ENCODE peak calls at places on chromosomes 3 and 15, in four cellular contexts. One of them, this sample, is unnamed.

GRCh38 chr3:131083190-131083863 is 56.6 kb downstream of the NEK11 start:
- DNase-seq in HL-60: no peak
- DNase-seq in K562: no peak
- DNase-seq in GM12878: no peak
- DNase-seq in this sample: no peak

GRCh38 chr3:104885214-104885814 is 481.4 kb upstream of the ALCAM start:
- DNase-seq in HL-60: no peak
- DNase-seq in K562: no peak
- DNase-seq in GM12878: no peak
- DNase-seq in this sample: no peak

GRCh38 chr3:81216192-81216591 is 545.3 kb downstream of the GBE1 start:
- DNase-seq in HL-60: no peak
- DNase-seq in K562: no peak
- DNase-seq in GM12878: no peak
- DNase-seq in this sample: no peak

GRCh38 chr3:95923496-95924210 is 890.7 kb upstream of the EPHA6 start:
- DNase-seq in HL-60: no peak
- DNase-seq in K562: peak
- DNase-seq in GM12878: no peak
- DNase-seq in this sample: no peak

GRCh38 chr15:34514251-34514760 is 69.1 kb downstream of the GOLGA8B start:
- DNase-seq in HL-60: peak
- DNase-seq in K562: peak
- DNase-seq in GM12878: no peak
- DNase-seq in this sample: peak

GRCh38 chr3:116440196-116440595 is 5.1 kb downstream of the LSAMP start:
- DNase-seq in HL-60: no peak
- DNase-seq in K562: no peak
- DNase-seq in GM12878: no peak
- DNase-seq in this sample: no peak

GRCh38 chr15:54099010-54099409 is 120.8 kb downstream of the UNC13C start:
- DNase-seq in HL-60: no peak
- DNase-seq in K562: no peak
- DNase-seq in GM12878: no peak
- DNase-seq in this sample: no peak

GRCh38 chr15:48406911-48407310 is 75.7 kb downstream of the DUT start:
- DNase-seq in HL-60: no peak
- DNase-seq in K562: peak
- DNase-seq in GM12878: no peak
- DNase-seq in this sample: no peak

GRCh38 chr3:70308760-70309159 is 3.7 kb downstream of the MDFIC2 start:
- DNase-seq in HL-60: no peak
- DNase-seq in K562: peak
- DNase-seq in GM12878: no peak
- DNase-seq in this sample: no peak

GRCh38 chr3:73094127-73094526 is 32.7 kb downstream of the EBLN2 start:
- DNase-seq in HL-60: no peak
- DNase-seq in K562: peak
- DNase-seq in GM12878: no peak
- DNase-seq in this sample: peak

GRCh38 chr3:50542177-50543034 is 25.1 kb downstream of the C3orf18 start:
- DNase-seq in HL-60: no peak
- DNase-seq in K562: peak
- DNase-seq in GM12878: no peak
- DNase-seq in this sample: peak

GRCh38 chr3:86867990-86868389 is 123.0 kb downstream of the VGLL3 start:
- DNase-seq in HL-60: no peak
- DNase-seq in K562: no peak
- DNase-seq in GM12878: no peak
- DNase-seq in this sample: no peak

GRCh38 chr15:69998541-69999391 is 99.0 kb downstream of the TLE3 start:
- DNase-seq in HL-60: no peak
- DNase-seq in K562: no peak
- DNase-seq in GM12878: no peak
- DNase-seq in this sample: no peak

GRCh38 chr15:95304874-95305271 is 1025.6 kb upstream of the NR2F2 start:
- DNase-seq in HL-60: no peak
- DNase-seq in K562: no peak
- DNase-seq in GM12878: no peak
- DNase-seq in this sample: no peak

GRCh38 chr15:88894348-88894818 is 961 bp downstream of the HAPLN3 start:
- DNase-seq in HL-60: no peak
- DNase-seq in K562: peak
- DNase-seq in GM12878: no peak
- DNase-seq in this sample: peak

GRCh38 chr3:158220575-158220974 is 110.7 kb downstream of the RSRC1 start:
- DNase-seq in HL-60: no peak
- DNase-seq in K562: no peak
- DNase-seq in GM12878: no peak
- DNase-seq in this sample: no peak

GRCh38 chr3:111863942-111864341 is 4.9 kb downstream of the PHLDB2 start:
- DNase-seq in HL-60: no peak
- DNase-seq in K562: no peak
- DNase-seq in GM12878: no peak
- DNase-seq in this sample: no peak

GRCh38 chr3:157417247-157417646 is 19.4 kb upstream of the PTX3 start:
- DNase-seq in HL-60: no peak
- DNase-seq in K562: no peak
- DNase-seq in GM12878: no peak
- DNase-seq in this sample: no peak

GRCh38 chr15:47674576-47675232 is 42.6 kb upstream of the SEMA6D start:
- DNase-seq in HL-60: no peak
- DNase-seq in K562: no peak
- DNase-seq in GM12878: no peak
- DNase-seq in this sample: no peak

GRCh38 chr3:111434941-111435622 is 106.9 kb upstream of the CD96 start:
- DNase-seq in HL-60: no peak
- DNase-seq in K562: no peak
- DNase-seq in GM12878: no peak
- DNase-seq in this sample: no peak

GRCh38 chr3:28799084-28799483 is 450.5 kb upstream of the AZI2 start:
- DNase-seq in HL-60: no peak
- DNase-seq in K562: no peak
- DNase-seq in GM12878: no peak
- DNase-seq in this sample: no peak

GRCh38 chr3:16864610-16865313 is 20.0 kb upstream of the PLCL2 start:
- DNase-seq in HL-60: no peak
- DNase-seq in K562: no peak
- DNase-seq in GM12878: no peak
- DNase-seq in this sample: no peak

GRCh38 chr3:113825090-113825489 is 13.5 kb upstream of the GRAMD1C start:
- DNase-seq in HL-60: no peak
- DNase-seq in K562: peak
- DNase-seq in GM12878: peak
- DNase-seq in this sample: peak

GRCh38 chr3:120636790-120637401 is 40.8 kb downstream of the NDUFB4 start:
- DNase-seq in HL-60: no peak
- DNase-seq in K562: no peak
- DNase-seq in GM12878: no peak
- DNase-seq in this sample: no peak

GRCh38 chr3:42247576-42248027 is 18.4 kb downstream of the CCK start:
- DNase-seq in HL-60: peak
- DNase-seq in K562: peak
- DNase-seq in GM12878: no peak
- DNase-seq in this sample: no peak

GRCh38 chr3:194809382-194809781 is 123.7 kb downstream of the FAM43A start:
- DNase-seq in HL-60: no peak
- DNase-seq in K562: no peak
- DNase-seq in GM12878: no peak
- DNase-seq in this sample: no peak

GRCh38 chr3:194811118-194811517 is 125.4 kb downstream of the FAM43A start:
- DNase-seq in HL-60: no peak
- DNase-seq in K562: no peak
- DNase-seq in GM12878: no peak
- DNase-seq in this sample: no peak

GRCh38 chr3:194806991-194807685 is 121.5 kb downstream of the FAM43A start:
- DNase-seq in HL-60: peak
- DNase-seq in K562: no peak
- DNase-seq in GM12878: no peak
- DNase-seq in this sample: no peak

GRCh38 chr3:194810076-194810475 is 124.4 kb downstream of the FAM43A start:
- DNase-seq in HL-60: no peak
- DNase-seq in K562: no peak
- DNase-seq in GM12878: no peak
- DNase-seq in this sample: no peak

GRCh38 chr3:194808709-194809108 is 123.0 kb downstream of the FAM43A start:
- DNase-seq in HL-60: no peak
- DNase-seq in K562: no peak
- DNase-seq in GM12878: no peak
- DNase-seq in this sample: no peak
- TF ChIP-seq SPI1 in HL-60: no peak
- TF ChIP-seq SPI1 in K562: no peak
- TF ChIP-seq SPI1 in GM12878: no peak
- TF ChIP-seq SPI1 in this sample: no peak

GRCh38 chr3:14389133-14390115 is 13.0 kb upstream of the SLC6A6 start:
- DNase-seq in HL-60: no peak
- DNase-seq in K562: no peak
- DNase-seq in GM12878: no peak
- DNase-seq in this sample: no peak

GRCh38 chr3:14392803-14393319 is 9.5 kb upstream of the SLC6A6 start:
- DNase-seq in HL-60: no peak
- DNase-seq in K562: no peak
- DNase-seq in GM12878: no peak
- DNase-seq in this sample: no peak

GRCh38 chr3:14393440-14394111 is 8.8 kb upstream of the SLC6A6 start:
- DNase-seq in HL-60: no peak
- DNase-seq in K562: no peak
- DNase-seq in GM12878: no peak
- DNase-seq in this sample: no peak

GRCh38 chr3:14392231-14392630 is 10.2 kb upstream of the SLC6A6 start:
- DNase-seq in HL-60: no peak
- DNase-seq in K562: no peak
- DNase-seq in GM12878: no peak
- DNase-seq in this sample: no peak

GRCh38 chr3:14391033-14391432 is 11.4 kb upstream of the SLC6A6 start:
- DNase-seq in HL-60: no peak
- DNase-seq in K562: peak
- DNase-seq in GM12878: no peak
- DNase-seq in this sample: no peak
- TF ChIP-seq SPI1 in HL-60: no peak
- TF ChIP-seq SPI1 in K562: no peak
- TF ChIP-seq SPI1 in GM12878: no peak
- TF ChIP-seq SPI1 in this sample: no peak

GRCh38 chr3:144516029-144516428 is 544.4 kb downstream of the DIPK2A start:
- DNase-seq in HL-60: no peak
- DNase-seq in K562: no peak
- DNase-seq in GM12878: no peak
- DNase-seq in this sample: no peak
- TF ChIP-seq SPI1 in HL-60: no peak
- TF ChIP-seq SPI1 in K562: no peak
- TF ChIP-seq SPI1 in GM12878: no peak
- TF ChIP-seq SPI1 in this sample: no peak

GRCh38 chr3:129829640-129830039 is 63.9 kb downstream of the TMCC1 start:
- DNase-seq in HL-60: peak
- DNase-seq in K562: peak
- DNase-seq in GM12878: no peak
- DNase-seq in this sample: no peak
- TF ChIP-seq SPI1 in HL-60: no peak
- TF ChIP-seq SPI1 in K562: no peak
- TF ChIP-seq SPI1 in GM12878: no peak
- TF ChIP-seq SPI1 in this sample: no peak

GRCh38 chr15:67943961-67944674 is 104.3 kb upstream of the RNU6-1 start:
- DNase-seq in HL-60: no peak
- DNase-seq in K562: no peak
- DNase-seq in GM12878: no peak
- DNase-seq in this sample: no peak
- TF ChIP-seq SPI1 in HL-60: no peak
- TF ChIP-seq SPI1 in K562: no peak
- TF ChIP-seq SPI1 in GM12878: no peak
- TF ChIP-seq SPI1 in this sample: no peak

GRCh38 chr3:140768921-140769320 is 91.1 kb downstream of the TRIM42 start:
- DNase-seq in HL-60: no peak
- DNase-seq in K562: no peak
- DNase-seq in GM12878: no peak
- DNase-seq in this sample: no peak

GRCh38 chr3:140767536-140767935 is 89.7 kb downstream of the TRIM42 start:
- DNase-seq in HL-60: no peak
- DNase-seq in K562: no peak
- DNase-seq in GM12878: no peak
- DNase-seq in this sample: no peak

GRCh38 chr3:140765246-140765645 is 87.4 kb downstream of the TRIM42 start:
- DNase-seq in HL-60: no peak
- DNase-seq in K562: no peak
- DNase-seq in GM12878: no peak
- DNase-seq in this sample: no peak

GRCh38 chr3:140762751-140763150 is 84.9 kb downstream of the TRIM42 start:
- DNase-seq in HL-60: no peak
- DNase-seq in K562: no peak
- DNase-seq in GM12878: no peak
- DNase-seq in this sample: no peak

DNA sequence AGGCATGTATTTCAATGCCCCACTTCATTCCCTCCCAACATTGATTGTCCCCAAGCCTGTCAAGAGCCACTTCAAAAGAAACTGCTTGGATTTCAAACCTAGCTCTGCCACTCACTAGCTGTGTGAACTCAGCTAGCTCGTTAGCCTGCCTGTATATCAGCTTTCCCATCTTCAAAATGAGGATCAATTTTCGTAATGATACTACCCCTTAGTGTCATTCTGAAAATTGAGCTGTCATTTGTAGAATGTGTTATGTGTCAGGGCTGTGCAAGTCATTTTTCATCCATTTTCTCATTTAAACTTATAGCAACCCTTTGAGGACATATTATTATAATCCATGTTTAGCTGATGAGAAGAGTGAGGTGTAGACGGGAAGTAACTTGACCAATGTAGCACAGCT is 88.6 kb downstream of the TRIM42 start:
- DNase-seq in HL-60: no peak
- DNase-seq in K562: no peak
- DNase-seq in GM12878: no peak
- DNase-seq in this sample: no peak
- TF ChIP-seq SPI1 in HL-60: no peak
- TF ChIP-seq SPI1 in K562: no peak
- TF ChIP-seq SPI1 in GM12878: no peak
- TF ChIP-seq SPI1 in this sample: no peak

DNA sequence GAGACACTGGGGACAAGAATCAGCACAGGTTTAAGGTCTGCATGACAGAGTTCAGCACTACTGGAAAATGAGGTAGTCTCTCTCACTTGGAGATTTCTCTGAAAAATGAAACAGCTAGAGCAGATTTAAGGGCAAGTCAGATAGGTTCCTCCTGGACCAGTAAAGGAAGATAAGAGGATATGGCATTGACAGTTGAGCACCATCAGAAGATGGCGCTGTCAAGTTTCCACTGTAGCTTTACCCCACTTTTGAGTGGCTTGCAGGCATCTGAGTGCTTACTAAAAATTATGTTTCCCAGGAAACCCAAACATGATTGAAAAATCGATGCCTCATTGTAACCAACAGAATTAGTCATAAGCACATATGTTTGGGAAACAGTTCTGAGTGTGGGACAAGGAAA is 407.2 kb upstream of the UBE2E2 start:
- DNase-seq in HL-60: no peak
- DNase-seq in K562: no peak
- DNase-seq in GM12878: no peak
- DNase-seq in this sample: no peak
- TF ChIP-seq SPI1 in HL-60: no peak
- TF ChIP-seq SPI1 in K562: no peak
- TF ChIP-seq SPI1 in GM12878: no peak
- TF ChIP-seq SPI1 in this sample: no peak